ENCODE peak calls at places on chromosome 16, in six cellular contexts. N is NCI-H510A treated with DMSO at 0.1 percent for 48 hours, Z is right lobe of liver, F is NT2/D1, A is DMS 273 treated with DMSO at 0.1 percent for 48 hours, R is omental fat pad. V is an unnamed sample.

GRCh38 chr16:75534560-75535205 is 1.2 kb downstream of the CHST5 start:
- DNase-seq in N (no peak), Z (no peak), F (no peak), A (no peak), R (no peak), V (no peak)

GRCh38 chr16:50096791-50097190 is 31.0 kb downstream of the HEATR3 start:
- DNase-seq in N (no peak), Z (no peak), F (no peak), A (no peak), R (no peak), V (no peak)

GRCh38 chr16:46996391-46996790 is 22.9 kb upstream of the DNAJA2 start:
- DNase-seq in N (no peak), Z (no peak), F (no peak), A (no peak), R (no peak), V (no peak)

GRCh38 chr16:46745594-46745993 is 2.5 kb downstream of the MYLK3 start:
- DNase-seq in N (peak), Z (no peak), F (no peak), A (no peak), R (no peak), V (no peak)

GRCh38 chr16:56279132-56279531 is 87.8 kb downstream of the GNAO1 start:
- DNase-seq in N (no peak), Z (no peak), F (no peak), A (no peak), R (no peak), V (no peak)

GRCh38 chr16:10594312-10594950 is 14.0 kb upstream of the EMP2 start:
- DNase-seq in N (peak), Z (no peak), F (no peak), A (no peak), R (no peak), V (peak)

GRCh38 chr16:27317738-27318398 is 4.1 kb downstream of the IL4R start:
- DNase-seq in N (no peak), Z (no peak), F (no peak), A (no peak), R (no peak), V (no peak)

GRCh38 chr16:60553316-60553801 is 1482.9 kb downstream of the CDH8 start:
- DNase-seq in N (no peak), Z (no peak), F (peak), A (no peak), R (no peak), V (no peak)

GRCh38 chr16:67169642-67170167 is 633 bp upstream of the NOL3 start:
- DNase-seq in N (peak), Z (no peak), F (no peak), A (no peak), R (no peak), V (peak)

GRCh38 chr16:3637371-3637923 is 17.0 kb upstream of the DNASE1 start:
- DNase-seq in N (no peak), Z (no peak), F (no peak), A (no peak), R (no peak), V (no peak)

GRCh38 chr16:4087990-4088577 is 28.2 kb downstream of the ADCY9 start:
- DNase-seq in N (no peak), Z (no peak), F (no peak), A (no peak), R (no peak), V (no peak)

GRCh38 chr16:58384437-58385055 is 7.7 kb upstream of the GINS3 start:
- DNase-seq in N (no peak), Z (no peak), F (no peak), A (no peak), R (no peak), V (peak)

GRCh38 chr16:68402748-68403040 is 45.6 kb downstream of the SMPD3 start:
- DNase-seq in N (no peak), Z (no peak), F (no peak), A (no peak), R (no peak), V (no peak)

GRCh38 chr16:21650517-21650916 is 1.9 kb downstream of the IGSF6 start:
- DNase-seq in N (no peak), Z (no peak), F (no peak), A (no peak), R (no peak), V (no peak)

GRCh38 chr16:86011532-86011931 is 112.6 kb downstream of the IRF8 start:
- DNase-seq in N (no peak), Z (no peak), F (no peak), A (no peak), R (no peak), V (no peak)

GRCh38 chr16:14354561-14355351 is 275.3 kb downstream of the PARN start:
- DNase-seq in N (no peak), Z (no peak), F (no peak), A (peak), R (no peak), V (no peak)

GRCh38 chr16:15837761-15838160 is 19.1 kb downstream of the MYH11 start:
- DNase-seq in N (no peak), Z (no peak), F (no peak), A (no peak), R (no peak), V (no peak)

GRCh38 chr16:11957591-11958395 is 7.2 kb upstream of the TNFRSF17 start:
- DNase-seq in N (no peak), Z (no peak), F (no peak), A (no peak), R (no peak), V (no peak)

GRCh38 chr16:84246679-84247077 is 6.9 kb upstream of the KCNG4 start:
- DNase-seq in N (peak), Z (no peak), F (no peak), A (peak), R (no peak), V (no peak)

GRCh38 chr16:12079411-12079965 is 103.0 kb downstream of the SNX29 start:
- DNase-seq in N (peak), Z (no peak), F (no peak), A (no peak), R (no peak), V (no peak)

GRCh38 chr16:70778901-70779309 is 22.1 kb downstream of the VAC14 start:
- DNase-seq in N (peak), Z (no peak), F (peak), A (peak), R (peak), V (peak)

GRCh38 chr16:79628501-79628975 is 28.0 kb upstream of the MAF start:
- DNase-seq in N (no peak), Z (no peak), F (no peak), A (no peak), R (no peak), V (no peak)

GRCh38 chr16:87918866-87919680 is 17.3 kb downstream of the CA5A start:
- DNase-seq in N (no peak), Z (peak), F (no peak), A (no peak), R (no peak), V (no peak)

V was measured in NCI-H526.